ENCODE peak calls at places on chromosomes 7 and 10, in five cellular contexts. G is cardiac muscle cell, F is aorta, D is lung, B is heart right ventricle. N is an unnamed sample. For H3K4me1, the result is how much of the 10 kb centered on the place peaks cover.

GRCh38 chr10:62180677-62181076 is 88.0 kb downstream of the RTKN2 start:
- DNase-seq in G (no peak), F (no peak), D (no peak), B (no peak), N (no peak)

GRCh38 chr10:3995302-3996210 is 210.5 kb upstream of the KLF6 start:
- DNase-seq in G (peak), F (no peak), D (no peak), B (no peak), N (no peak)

GRCh38 chr7:137804819-137805218 is 42.0 kb downstream of the DGKI start:
- DNase-seq in G (no peak), F (no peak), D (no peak), B (no peak), N (no peak)

GRCh38 chr7:94849636-94850208 is 57.7 kb upstream of the PPP1R9A start:
- DNase-seq in G (no peak), F (no peak), D (no peak), B (no peak), N (no peak)

GRCh38 chr10:92052088-92052487 is 128.5 kb downstream of the BTAF1 start:
- DNase-seq in G (no peak), F (no peak), D (peak), B (peak), N (no peak)

GRCh38 chr7:140276001-140276400 is 99.2 kb upstream of the KDM7A start:
- DNase-seq in G (peak), F (peak), D (no peak), B (no peak), N (no peak)

GRCh38 chr10:70773461-70773860 is 11.7 kb downstream of the TBATA start:
- DNase-seq in G (no peak), F (no peak), D (no peak), B (no peak), N (no peak)

GRCh38 chr7:3028071-3028766 is 15.4 kb downstream of the CARD11 start:
- DNase-seq in G (peak), F (peak), D (no peak), B (no peak), N (no peak)

GRCh38 chr7:102173669-102174068 is 113.0 kb upstream of the SH2B2 start:
- DNase-seq in G (no peak), F (no peak), D (no peak), B (no peak), N (no peak)

GRCh38 chr7:11650030-11650429 is 182.0 kb downstream of the THSD7A start:
- DNase-seq in G (peak), F (no peak), D (no peak), B (no peak), N (no peak)

GRCh38 chr7:3649250-3649649 is 348.2 kb downstream of the SDK1 start:
- DNase-seq in G (no peak), F (no peak), D (no peak), B (no peak), N (no peak)

GRCh38 chr7:42883950-42884349 is 27.9 kb downstream of the C7orf25 start:
- DNase-seq in G (peak), F (no peak), D (peak), B (peak), N (no peak)

GRCh38 chr10:122774269-122774668 is 71.4 kb downstream of the CUZD1 start:
- DNase-seq in G (no peak), F (no peak), D (no peak), B (no peak), N (no peak)

GRCh38 chr10:97096327-97097153 is 89.2 kb downstream of the SLIT1 start:
- DNase-seq in G (no peak), F (no peak), D (no peak), B (peak), N (no peak)

GRCh38 chr10:90125966-90126600 is 424.7 kb downstream of the KIF20B start:
- DNase-seq in G (peak), F (no peak), D (no peak), B (no peak), N (no peak)

GRCh38 chr7:144087230-144087629 is 1.2 kb downstream of the OR2A12 start:
- DNase-seq in G (no peak), F (no peak), D (no peak), B (no peak), N (no peak)

GRCh38 chr10:122663516-122664130 is 36.0 kb downstream of the C10orf120 start:
- DNase-seq in G (no peak), F (no peak), D (no peak), B (no peak), N (no peak)

GRCh38 chr7:34823650-34824258 is 165.7 kb downstream of the NPSR1 start:
- DNase-seq in G (peak), F (no peak), D (peak), B (peak), N (no peak)

GRCh38 chr10:127552446-127552845 is 3.3 kb downstream of the NPS start:
- DNase-seq in G (no peak), F (no peak), D (peak), B (no peak), N (no peak)

GRCh38 chr10:15265076-15265475 is 96.6 kb upstream of the NMT2 start:
- DNase-seq in G (no peak), F (no peak), D (no peak), B (no peak), N (no peak)

GRCh38 chr7:151864081-151864480 is 12.8 kb downstream of the PRKAG2 start:
- DNase-seq in G (no peak), F (peak), D (no peak), B (no peak), N (no peak)

GRCh38 chr7:15703732-15704131 is 17.2 kb upstream of the MEOX2 start:
- DNase-seq in G (no peak), F (no peak), D (no peak), B (no peak), N (no peak)

GRCh38 chr10:94680544-94680943 is 3.0 kb upstream of the CYP2C18 start:
- DNase-seq in G (no peak), F (no peak), D (no peak), B (no peak), N (no peak)

GRCh38 chr7:76047305-76047810 is 442 bp downstream of the STYXL1 start:
- DNase-seq in G (peak), F (no peak), D (no peak), B (no peak), N (no peak)

GRCh38 chr7:50308301-50309129 is 4.0 kb downstream of the IKZF1 start:
- DNase-seq in G (no peak), F (no peak), D (no peak), B (no peak), N (no peak)

GRCh38 chr7:47500103-47500563 is 81.8 kb downstream of the TNS3 start:
- DNase-seq in G (no peak), F (peak), D (no peak), B (no peak), N (no peak)

GRCh38 chr7:43196379-43196778 is 83.9 kb downstream of the HECW1 start:
- DNase-seq in G (no peak), F (no peak), D (no peak), B (no peak), N (no peak)

GRCh38 chr10:79078367-79079073 is 9.8 kb downstream of the ZMIZ1 start:
- DNase-seq in G (no peak), F (no peak), D (no peak), B (no peak), N (no peak)
- H3K4me1 ChIP-seq in G (half or more), F (under half), D (half or more), B (half or more), N (under half)

GRCh38 chr10:114646426-114646825 is 11.6 kb downstream of the ABLIM1 start:
- DNase-seq in G (no peak), F (no peak), D (no peak), B (no peak), N (no peak)

GRCh38 chr10:114647545-114648138 is 10.4 kb downstream of the ABLIM1 start:
- DNase-seq in G (peak), F (no peak), D (no peak), B (no peak), N (no peak)

GRCh38 chr10:114648368-114648767 is 9.7 kb downstream of the ABLIM1 start:
- DNase-seq in G (peak), F (no peak), D (no peak), B (no peak), N (no peak)

GRCh38 chr10:114643158-114643557 is 14.9 kb downstream of the ABLIM1 start:
- DNase-seq in G (no peak), F (no peak), D (no peak), B (no peak), N (no peak)

GRCh38 chr10:114645729-114646128 is 12.3 kb downstream of the ABLIM1 start:
- DNase-seq in G (no peak), F (no peak), D (no peak), B (no peak), N (no peak)
- H3K4me1 ChIP-seq in G (under half), F (under half), D (under half), B (half or more), N (under half)

DNA sequence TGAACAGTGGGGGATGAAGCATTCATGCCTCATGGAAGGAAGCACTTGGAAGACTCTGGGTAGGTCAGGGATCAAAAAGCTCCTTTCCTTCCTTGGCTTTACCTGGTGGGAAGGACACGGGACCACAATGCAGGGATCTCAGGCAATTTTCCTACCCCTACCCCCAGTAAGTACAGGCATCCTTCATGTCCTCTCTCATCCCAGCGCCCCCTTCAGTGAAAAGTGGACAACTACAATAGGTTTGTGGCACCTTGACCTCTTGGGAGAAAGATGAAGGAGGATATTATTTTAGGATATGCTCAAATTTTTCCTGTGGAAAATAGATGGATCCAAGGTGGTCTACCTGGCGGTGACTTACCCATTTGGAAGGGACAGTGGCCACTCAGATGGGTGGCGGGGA is 16.5 kb downstream of the AFAP1L2 start:
- DNase-seq in G (no peak), F (no peak), D (no peak), B (no peak), N (no peak)
- H3K4me1 ChIP-seq in G (under half), F (under half), D (under half), B (under half), N (under half)

DNA sequence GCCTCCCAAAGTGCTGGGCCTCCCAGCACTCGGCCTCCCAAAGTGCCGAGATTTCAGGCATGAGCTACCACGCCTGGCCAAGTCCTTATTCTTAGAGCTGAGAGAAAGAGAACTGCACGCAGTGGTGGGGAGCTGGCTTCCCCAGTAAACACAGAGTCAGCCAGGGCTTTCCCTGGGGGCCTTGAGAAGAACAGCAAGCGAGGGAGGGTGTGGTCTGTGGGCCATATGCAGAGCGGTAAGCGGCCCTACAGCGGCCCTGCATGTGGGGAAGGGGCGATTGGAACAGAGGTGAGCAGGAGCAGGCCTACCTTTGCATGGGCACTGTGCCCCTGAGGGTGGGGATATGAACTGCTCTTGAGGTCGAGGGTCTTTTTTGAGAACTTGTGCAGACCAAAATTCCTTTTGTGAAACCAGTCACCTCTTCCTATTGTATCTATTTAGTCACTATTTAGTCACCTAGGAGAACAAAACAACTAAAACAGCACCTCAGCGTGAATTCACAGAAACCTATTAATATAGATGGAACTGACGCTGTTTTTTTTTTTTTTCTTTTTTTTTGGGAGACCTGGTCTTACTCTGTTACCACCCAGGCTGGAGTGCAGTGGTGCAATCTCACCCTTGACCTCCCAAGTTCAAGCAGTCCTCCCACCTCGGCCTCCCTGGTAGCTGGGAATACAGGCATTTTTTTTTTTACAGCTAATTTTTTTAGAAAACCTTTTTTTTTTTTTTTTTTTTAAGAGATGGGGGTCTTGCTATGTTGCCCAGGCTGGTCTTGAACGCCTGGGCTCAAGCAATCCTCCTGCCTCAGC is 36.9 kb upstream of the SH2D4B start:
- DNase-seq in G (peak), F (peak), D (no peak), B (peak), N (no peak)
- H3K4me1 ChIP-seq in G (under half), F (under half), D (under half), B (half or more), N (under half)

GRCh38 chr10:133158756-133159610 is 1.0 kb upstream of the KNDC1 start:
- DNase-seq in G (peak), F (no peak), D (peak), B (no peak), N (no peak)
- H3K4me1 ChIP-seq in G (under half), F (under half), D (under half), B (under half), N (under half)

N was measured in iPS DF 6.9.